ENCODE peak calls at places on chromosomes 11 and 22, in seven cellular contexts. S, A, Y, U, R, T and C are unnamed samples.

GRCh38 chr22:43992331-43992821 is 31.7 kb upstream of the PARVB start:
- DNase-seq in U (no peak), R (peak; percentile 10), Y (no peak), S (no peak), A (no peak), T (peak; percentile 38), C (no peak)

GRCh38 chr11:46560300-46561025 is 33.4 kb downstream of the AMBRA1 start:
- DNase-seq in U (no peak), S (no peak), T (no peak), R (no peak), A (no peak), Y (no peak), C (peak; percentile 71)

GRCh38 chr11:66123902-66124301 is 53.8 kb downstream of the PACS1 start:
- DNase-seq in A (peak; percentile 56), R (peak; percentile 68), U (no peak), T (no peak), S (no peak), Y (peak; percentile 44), C (no peak)

GRCh38 chr11:95641506-95641905 is 148.1 kb downstream of the FAM76B start:
- DNase-seq in A (no peak), Y (no peak), R (peak; percentile 24), U (no peak), S (no peak), T (no peak), C (no peak)

GRCh38 chr22:49198705-49199084 is 629.0 kb downstream of the BRD1 start:
- DNase-seq in T (no peak), S (no peak), U (no peak), Y (no peak), R (no peak), A (no peak), C (no peak)

GRCh38 chr11:72228844-72229231 is 4.3 kb downstream of the INPPL1 start:
- DNase-seq in R (no peak), U (no peak), A (no peak), S (no peak), T (no peak), Y (peak; percentile 8), C (no peak)

GRCh38 chr11:125369808-125370207 is 126.3 kb downstream of the FEZ1 start:
- DNase-seq in S (no peak), R (no peak), T (no peak), A (no peak), Y (no peak), U (no peak), C (no peak)

GRCh38 chr11:126502159-126502558 is 146.7 kb downstream of the ST3GAL4 start:
- DNase-seq in S (no peak), A (no peak), T (no peak), U (no peak), Y (no peak), R (no peak), C (no peak)

GRCh38 chr11:130148927-130149326 is 10.7 kb upstream of the ST14 start:
- DNase-seq in Y (no peak), R (no peak), A (no peak), U (no peak), S (no peak), T (no peak), C (no peak)

GRCh38 chr22:46013460-46014416 is 36.8 kb upstream of the WNT7B start:
- DNase-seq in R (peak; percentile 98), S (peak; percentile 98), Y (peak; percentile 92), A (peak; percentile 97), T (peak; percentile 79), U (peak; percentile 95), C (peak; percentile 83)

GRCh38 chr22:28977050-28977449 is 84.6 kb downstream of the C22orf31 start:
- DNase-seq in T (no peak), U (no peak), S (peak; percentile 36), R (no peak), Y (no peak), A (no peak), C (no peak)

GRCh38 chr11:77144854-77145428 is 16.9 kb downstream of the MYO7A start:
- DNase-seq in T (no peak), U (no peak), A (no peak), Y (peak; percentile 31), S (no peak), R (no peak), C (no peak)

GRCh38 chr22:32202539-32203180 is 2.2 kb downstream of the RFPL2 start:
- DNase-seq in Y (peak; percentile 52), U (peak; percentile 59), T (peak; percentile 20), S (peak; percentile 57), R (peak; percentile 33), A (peak; percentile 70), C (peak; percentile 39)

GRCh38 chr22:49967333-49968241 is 7.0 kb downstream of the PIM3 start:
- DNase-seq in R (peak; percentile 95), U (peak; percentile 46), S (peak; percentile 68), A (peak; percentile 83), T (no peak), Y (peak; percentile 78), C (no peak)

GRCh38 chr11:15653191-15653590 is 538.5 kb downstream of the INSC start:
- DNase-seq in Y (no peak), S (no peak), A (no peak), R (no peak), T (no peak), U (no peak), C (no peak)

GRCh38 chr22:31917227-31917921 is 27.0 kb upstream of the YWHAH start:
- DNase-seq in Y (no peak), S (no peak), T (no peak), A (no peak), R (peak; percentile 47), U (no peak), C (no peak)

GRCh38 chr11:2554338-2555240 is 109.8 kb downstream of the KCNQ1 start:
- DNase-seq in T (no peak), U (no peak), Y (no peak), A (peak; percentile 4), S (peak; percentile 18), R (no peak), C (no peak)

GRCh38 chr22:35617137-35617755 is at the start of gene MB:
- DNase-seq in A (no peak), Y (no peak), U (no peak), R (no peak), S (peak; percentile 93), T (no peak), C (no peak)

GRCh38 chr11:94639901-94640721 is 72.9 kb downstream of the PIWIL4 start:
- DNase-seq in U (peak; percentile 40), S (peak; percentile 43), Y (no peak), A (no peak), T (no peak), R (no peak), C (no peak)

GRCh38 chr22:46029036-46029435 is 52.1 kb upstream of the WNT7B start:
- DNase-seq in A (peak; percentile 4), S (no peak), R (no peak), Y (no peak), U (no peak), T (no peak), C (no peak)

GRCh38 chr11:69881467-69882269 is 62.5 kb upstream of the FGF3 start:
- DNase-seq in U (peak; percentile 73), T (no peak), S (peak; percentile 22), A (no peak), Y (no peak), R (no peak), C (peak; percentile 11)

DNA sequence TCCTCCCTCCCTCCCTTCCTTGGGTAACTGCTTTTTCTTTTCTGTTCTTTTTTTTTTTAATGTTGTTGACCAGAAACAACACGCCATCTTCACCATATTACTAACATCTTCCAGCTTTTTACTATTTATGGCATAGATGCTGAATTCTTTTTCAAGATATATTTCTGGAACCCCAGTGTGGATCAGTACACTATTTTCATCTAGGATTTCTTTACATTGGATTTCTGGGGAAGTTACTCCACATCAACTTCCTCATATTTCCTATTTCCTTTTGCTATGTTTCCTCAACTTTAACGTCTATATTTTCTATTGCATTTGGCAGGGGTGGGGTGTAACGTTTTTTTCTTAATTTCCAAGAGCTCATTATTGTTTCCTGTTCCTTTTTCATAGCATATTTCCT is 7.0 kb downstream of the PGM2L1 start:
- DNase-seq in T (no peak), A (no peak), U (no peak), Y (no peak), S (no peak), R (no peak), C (no peak)
- TF ChIP-seq POLR2A in T (no peak), A (no peak), U (no peak), Y (no peak), S (no peak), R (no peak), C (no peak)

DNA sequence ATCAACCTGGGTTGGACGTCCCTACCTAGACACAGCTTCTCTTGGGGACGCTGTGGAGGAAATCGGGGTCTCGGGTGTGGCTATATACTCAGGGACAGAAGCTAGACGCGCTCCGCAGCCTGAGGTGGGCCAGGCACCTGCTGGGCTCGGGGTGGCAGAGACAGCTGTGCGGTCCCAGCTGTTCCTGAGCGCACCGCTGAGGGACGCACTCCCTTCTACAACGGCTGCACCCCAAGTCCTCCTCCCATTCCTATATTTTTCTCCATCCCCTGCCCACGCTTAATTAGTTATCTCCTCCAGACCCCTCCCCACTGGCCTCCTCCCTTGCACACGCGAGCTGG is 188 bp upstream of the MTNR1B start:
- DNase-seq in S (no peak), Y (no peak), T (no peak), A (no peak), U (peak; percentile 60), R (no peak), C (no peak)
- TF ChIP-seq POLR2A in S (no peak), Y (no peak), T (no peak), A (no peak), U (no peak), R (no peak), C (no peak)

DNA sequence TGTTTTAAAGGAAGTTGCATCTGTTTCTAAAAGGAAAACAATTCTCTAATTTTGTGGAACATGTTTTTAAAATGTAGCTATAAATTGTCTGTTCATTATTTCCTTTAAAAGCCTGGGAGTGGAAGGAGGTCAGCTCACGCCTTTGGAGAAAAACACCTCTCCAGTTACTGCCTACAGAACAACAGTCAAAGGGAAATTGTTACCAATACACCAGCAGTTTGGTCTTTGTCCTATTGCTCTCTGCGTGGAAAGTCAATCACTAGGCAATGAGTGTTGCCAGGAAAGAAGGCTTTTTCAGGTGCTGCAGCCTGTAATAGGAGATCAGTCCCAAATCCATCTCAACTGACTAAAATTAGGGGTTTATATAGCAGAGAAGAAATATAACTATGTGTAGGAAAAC is 22.2 kb downstream of the SVIP start:
- DNase-seq in U (no peak), R (no peak), A (no peak), S (no peak), T (no peak), Y (no peak), C (no peak)
- TF ChIP-seq POLR2A in U (no peak), R (no peak), A (no peak), S (no peak), T (no peak), Y (no peak), C (no peak)

GRCh38 chr22:30195245-30196140 is 51.1 kb downstream of the LIF start:
- DNase-seq in T (no peak), Y (no peak), U (no peak), A (no peak), R (no peak), S (no peak), C (peak; percentile 31)

GRCh38 chr22:30196867-30197336 is 49.7 kb downstream of the LIF start:
- DNase-seq in Y (no peak), T (no peak), A (no peak), R (no peak), U (no peak), S (no peak), C (no peak)

GRCh38 chr22:30198152-30198845 is 48.3 kb downstream of the LIF start:
- DNase-seq in Y (no peak), T (no peak), U (no peak), A (no peak), S (no peak), R (no peak), C (no peak)

GRCh38 chr22:30196141-30196866 is 50.3 kb downstream of the LIF start:
- DNase-seq in U (peak; percentile 58), Y (peak; percentile 66), S (peak; percentile 91), A (peak; percentile 73), R (peak; percentile 70), T (peak; percentile 37), C (peak; percentile 21)

GRCh38 chr22:30197389-30197788 is 49.2 kb downstream of the LIF start:
- DNase-seq in Y (no peak), U (no peak), R (no peak), S (no peak), T (no peak), A (no peak), C (no peak)
- TF ChIP-seq POLR2A in Y (no peak), U (no peak), R (no peak), S (no peak), T (no peak), A (no peak), C (no peak)